ENCODE peak calls at places on chromosomes 13 and 19, in ten cellular contexts. One of them, this sample, is unnamed.

GRCh38 chr19:11044436-11044835 is 44.8 kb upstream of the LDLR start:
- DNase-seq in Caco-2: no peak
- DNase-seq in mucosa of descending colon: no peak
- DNase-seq in C1 segment of cervical spinal cord: no peak
- DNase-seq in dorsolateral prefrontal cortex: no peak
- DNase-seq in tibial artery: no peak
- DNase-seq in cardiac fibroblast: no peak
- DNase-seq in EL: no peak
- DNase-seq in A172: no peak
- DNase-seq in posterior vena cava: no peak
- DNase-seq in this sample: no peak

GRCh38 chr19:2613507-2614295 is 88.8 kb downstream of the GNG7 start:
- DNase-seq in Caco-2: peak; percentile 38
- DNase-seq in mucosa of descending colon: no peak
- DNase-seq in C1 segment of cervical spinal cord: no peak
- DNase-seq in dorsolateral prefrontal cortex: no peak
- DNase-seq in tibial artery: peak; percentile 25
- DNase-seq in cardiac fibroblast: peak; percentile 60
- DNase-seq in EL: peak; percentile 47
- DNase-seq in A172: no peak
- DNase-seq in posterior vena cava: peak; percentile 89
- DNase-seq in this sample: no peak

GRCh38 chr13:52846567-52847321 is 1.7 kb downstream of the PCDH8 start:
- DNase-seq in Caco-2: no peak
- DNase-seq in mucosa of descending colon: peak; percentile 72
- DNase-seq in C1 segment of cervical spinal cord: peak; percentile 16
- DNase-seq in dorsolateral prefrontal cortex: peak; percentile 66
- DNase-seq in tibial artery: peak; percentile 24
- DNase-seq in cardiac fibroblast: no peak
- DNase-seq in EL: peak; percentile 0
- DNase-seq in A172: no peak
- DNase-seq in posterior vena cava: peak; percentile 88
- DNase-seq in this sample: no peak

GRCh38 chr13:60654405-60654804 is 257.4 kb downstream of the TDRD3 start:
- DNase-seq in Caco-2: peak; percentile 42
- DNase-seq in mucosa of descending colon: peak; percentile 40
- DNase-seq in C1 segment of cervical spinal cord: no peak
- DNase-seq in dorsolateral prefrontal cortex: no peak
- DNase-seq in tibial artery: peak; percentile 37
- DNase-seq in cardiac fibroblast: peak; percentile 41
- DNase-seq in EL: peak; percentile 2
- DNase-seq in A172: peak; percentile 35
- DNase-seq in posterior vena cava: no peak
- DNase-seq in this sample: no peak

GRCh38 chr19:10111405-10111811 is at the start of gene P2RY11:
- DNase-seq in Caco-2: no peak
- DNase-seq in mucosa of descending colon: peak; percentile 57
- DNase-seq in C1 segment of cervical spinal cord: no peak
- DNase-seq in dorsolateral prefrontal cortex: no peak
- DNase-seq in tibial artery: no peak
- DNase-seq in cardiac fibroblast: no peak
- DNase-seq in EL: no peak
- DNase-seq in A172: no peak
- DNase-seq in posterior vena cava: no peak
- DNase-seq in this sample: no peak

GRCh38 chr13:91360246-91360751 is 12.8 kb downstream of the MIR17HG start:
- DNase-seq in Caco-2: no peak
- DNase-seq in mucosa of descending colon: no peak
- DNase-seq in C1 segment of cervical spinal cord: no peak
- DNase-seq in dorsolateral prefrontal cortex: no peak
- DNase-seq in tibial artery: no peak
- DNase-seq in cardiac fibroblast: no peak
- DNase-seq in EL: no peak
- DNase-seq in A172: no peak
- DNase-seq in posterior vena cava: no peak
- DNase-seq in this sample: no peak

GRCh38 chr19:49490287-49491029 is 3.0 kb downstream of the RPL13A start:
- DNase-seq in Caco-2: no peak
- DNase-seq in mucosa of descending colon: no peak
- DNase-seq in C1 segment of cervical spinal cord: no peak
- DNase-seq in dorsolateral prefrontal cortex: no peak
- DNase-seq in tibial artery: no peak
- DNase-seq in cardiac fibroblast: no peak
- DNase-seq in EL: no peak
- DNase-seq in A172: no peak
- DNase-seq in posterior vena cava: no peak
- DNase-seq in this sample: no peak

GRCh38 chr13:110250258-110250891 is 56.6 kb downstream of the COL4A1 start:
- DNase-seq in Caco-2: no peak
- DNase-seq in mucosa of descending colon: no peak
- DNase-seq in C1 segment of cervical spinal cord: no peak
- DNase-seq in dorsolateral prefrontal cortex: no peak
- DNase-seq in tibial artery: peak; percentile 79
- DNase-seq in cardiac fibroblast: peak; percentile 94
- DNase-seq in EL: peak; percentile 82
- DNase-seq in A172: peak; percentile 71
- DNase-seq in posterior vena cava: peak; percentile 92
- DNase-seq in this sample: no peak

GRCh38 chr13:21219044-21219381 is 42.6 kb downstream of the MRPL57 start:
- DNase-seq in Caco-2: no peak
- DNase-seq in mucosa of descending colon: no peak
- DNase-seq in C1 segment of cervical spinal cord: no peak
- DNase-seq in dorsolateral prefrontal cortex: no peak
- DNase-seq in tibial artery: no peak
- DNase-seq in cardiac fibroblast: no peak
- DNase-seq in EL: no peak
- DNase-seq in A172: no peak
- DNase-seq in posterior vena cava: no peak
- DNase-seq in this sample: no peak

GRCh38 chr13:77729502-77730221 is 32.2 kb downstream of the SLAIN1 start:
- DNase-seq in Caco-2: no peak
- DNase-seq in mucosa of descending colon: no peak
- DNase-seq in C1 segment of cervical spinal cord: no peak
- DNase-seq in dorsolateral prefrontal cortex: no peak
- DNase-seq in tibial artery: no peak
- DNase-seq in cardiac fibroblast: no peak
- DNase-seq in EL: no peak
- DNase-seq in A172: no peak
- DNase-seq in posterior vena cava: no peak
- DNase-seq in this sample: no peak

GRCh38 chr13:26051231-26052135 is at the start of gene SHISA2:
- DNase-seq in Caco-2: no peak
- DNase-seq in mucosa of descending colon: peak; percentile 23
- DNase-seq in C1 segment of cervical spinal cord: peak; percentile 22
- DNase-seq in dorsolateral prefrontal cortex: peak; percentile 54
- DNase-seq in tibial artery: no peak
- DNase-seq in cardiac fibroblast: peak; percentile 56
- DNase-seq in EL: peak; percentile 47
- DNase-seq in A172: no peak
- DNase-seq in posterior vena cava: no peak
- DNase-seq in this sample: no peak

GRCh38 chr19:7869910-7870511 is 4.2 kb downstream of the PRR36 start:
- DNase-seq in Caco-2: peak; percentile 85
- DNase-seq in mucosa of descending colon: peak; percentile 49
- DNase-seq in C1 segment of cervical spinal cord: no peak
- DNase-seq in dorsolateral prefrontal cortex: no peak
- DNase-seq in tibial artery: no peak
- DNase-seq in cardiac fibroblast: peak; percentile 19
- DNase-seq in EL: peak; percentile 46
- DNase-seq in A172: no peak
- DNase-seq in posterior vena cava: peak; percentile 90
- DNase-seq in this sample: no peak

GRCh38 chr19:18097993-18098890 is 664 bp downstream of the MAST3 start:
- DNase-seq in Caco-2: no peak
- DNase-seq in mucosa of descending colon: no peak
- DNase-seq in C1 segment of cervical spinal cord: no peak
- DNase-seq in dorsolateral prefrontal cortex: no peak
- DNase-seq in tibial artery: no peak
- DNase-seq in cardiac fibroblast: no peak
- DNase-seq in EL: no peak
- DNase-seq in A172: no peak
- DNase-seq in posterior vena cava: no peak
- DNase-seq in this sample: no peak

GRCh38 chr19:15332311-15332996 is at the start of gene BRD4:
- DNase-seq in Caco-2: peak; percentile 82
- DNase-seq in mucosa of descending colon: peak; percentile 84
- DNase-seq in C1 segment of cervical spinal cord: peak; percentile 5
- DNase-seq in dorsolateral prefrontal cortex: peak; percentile 74
- DNase-seq in tibial artery: peak; percentile 58
- DNase-seq in cardiac fibroblast: peak; percentile 53
- DNase-seq in EL: peak; percentile 58
- DNase-seq in A172: peak; percentile 14
- DNase-seq in posterior vena cava: peak; percentile 91
- DNase-seq in this sample: no peak

GRCh38 chr13:48042889-48043288 is 5.4 kb downstream of the NUDT15 start:
- DNase-seq in Caco-2: no peak
- DNase-seq in mucosa of descending colon: peak; percentile 56
- DNase-seq in C1 segment of cervical spinal cord: no peak
- DNase-seq in dorsolateral prefrontal cortex: no peak
- DNase-seq in tibial artery: no peak
- DNase-seq in cardiac fibroblast: no peak
- DNase-seq in EL: no peak
- DNase-seq in A172: no peak
- DNase-seq in posterior vena cava: no peak
- DNase-seq in this sample: no peak

GRCh38 chr13:87887459-87888123 is 216.4 kb downstream of the SLITRK5 start:
- DNase-seq in Caco-2: no peak
- DNase-seq in mucosa of descending colon: no peak
- DNase-seq in C1 segment of cervical spinal cord: no peak
- DNase-seq in dorsolateral prefrontal cortex: no peak
- DNase-seq in tibial artery: no peak
- DNase-seq in cardiac fibroblast: no peak
- DNase-seq in EL: no peak
- DNase-seq in A172: no peak
- DNase-seq in posterior vena cava: no peak
- DNase-seq in this sample: no peak

GRCh38 chr19:17648786-17649185 is 39.4 kb downstream of the UNC13A start:
- DNase-seq in Caco-2: no peak
- DNase-seq in mucosa of descending colon: no peak
- DNase-seq in C1 segment of cervical spinal cord: no peak
- DNase-seq in dorsolateral prefrontal cortex: no peak
- DNase-seq in tibial artery: no peak
- DNase-seq in cardiac fibroblast: no peak
- DNase-seq in EL: no peak
- DNase-seq in A172: no peak
- DNase-seq in posterior vena cava: no peak
- DNase-seq in this sample: no peak

GRCh38 chr13:48230541-48230940 is 2.5 kb upstream of the ITM2B start:
- DNase-seq in Caco-2: no peak
- DNase-seq in mucosa of descending colon: no peak
- DNase-seq in C1 segment of cervical spinal cord: no peak
- DNase-seq in dorsolateral prefrontal cortex: no peak
- DNase-seq in tibial artery: no peak
- DNase-seq in cardiac fibroblast: no peak
- DNase-seq in EL: no peak
- DNase-seq in A172: no peak
- DNase-seq in posterior vena cava: no peak
- DNase-seq in this sample: no peak

GRCh38 chr19:1259206-1259872 is 9.8 kb upstream of the CIRBP start:
- DNase-seq in Caco-2: peak; percentile 96
- DNase-seq in mucosa of descending colon: peak; percentile 87
- DNase-seq in C1 segment of cervical spinal cord: no peak
- DNase-seq in dorsolateral prefrontal cortex: no peak
- DNase-seq in tibial artery: peak; percentile 70
- DNase-seq in cardiac fibroblast: peak; percentile 71
- DNase-seq in EL: peak; percentile 74
- DNase-seq in A172: peak; percentile 84
- DNase-seq in posterior vena cava: peak; percentile 95
- DNase-seq in this sample: no peak

GRCh38 chr19:51468545-51468920 is 9.8 kb upstream of the CEACAM18 start:
- DNase-seq in Caco-2: no peak
- DNase-seq in mucosa of descending colon: no peak
- DNase-seq in C1 segment of cervical spinal cord: no peak
- DNase-seq in dorsolateral prefrontal cortex: no peak
- DNase-seq in tibial artery: no peak
- DNase-seq in cardiac fibroblast: no peak
- DNase-seq in EL: no peak
- DNase-seq in A172: no peak
- DNase-seq in posterior vena cava: no peak
- DNase-seq in this sample: no peak

GRCh38 chr19:34096020-34096915 is 76.0 kb upstream of the LSM14A start:
- DNase-seq in Caco-2: peak; percentile 51
- DNase-seq in mucosa of descending colon: peak; percentile 9
- DNase-seq in C1 segment of cervical spinal cord: no peak
- DNase-seq in dorsolateral prefrontal cortex: no peak
- DNase-seq in tibial artery: no peak
- DNase-seq in cardiac fibroblast: peak; percentile 73
- DNase-seq in EL: peak; percentile 57
- DNase-seq in A172: peak; percentile 72
- DNase-seq in posterior vena cava: no peak
- DNase-seq in this sample: no peak

GRCh38 chr13:96279904-96280303 is 190.0 kb downstream of the HS6ST3 start:
- DNase-seq in Caco-2: no peak
- DNase-seq in mucosa of descending colon: no peak
- DNase-seq in C1 segment of cervical spinal cord: no peak
- DNase-seq in dorsolateral prefrontal cortex: no peak
- DNase-seq in tibial artery: no peak
- DNase-seq in cardiac fibroblast: no peak
- DNase-seq in EL: no peak
- DNase-seq in A172: no peak
- DNase-seq in posterior vena cava: no peak
- DNase-seq in this sample: no peak

GRCh38 chr13:109145631-109146030 is 516.2 kb downstream of the MYO16 start:
- DNase-seq in Caco-2: peak; percentile 60
- DNase-seq in mucosa of descending colon: peak; percentile 59
- DNase-seq in C1 segment of cervical spinal cord: no peak
- DNase-seq in dorsolateral prefrontal cortex: no peak
- DNase-seq in tibial artery: no peak
- DNase-seq in cardiac fibroblast: peak; percentile 89
- DNase-seq in EL: peak; percentile 68
- DNase-seq in A172: peak; percentile 74
- DNase-seq in posterior vena cava: no peak
- DNase-seq in this sample: no peak

This sample was measured in AG04449.